ENCODE peak calls at places on chromosomes 2 and 18, in five cellular contexts. One of them, this sample, is unnamed.

GRCh38 chr2:233822101-233822771 is 32.1 kb downstream of the HJURP start:
- DNase-seq in stimulated activated CD4-positive, alpha-beta T cell treated with anti-CD3 and anti-CD28 coated beads, Interleukin-1b, Interleukin-23, amount 100 ng/mL, for 48 hours: no peak
- DNase-seq in left lung: no peak
- DNase-seq in activated CD8-positive, alpha-beta memory T cell treated with anti-CD3 and anti-CD28 coated beads for 24 hours: peak; percentile 46
- DNase-seq in lower leg skin: peak; percentile 74
- DNase-seq in this sample: peak; percentile 42

GRCh38 chr2:119678021-119678656 is 862 bp upstream of the TMEM177 start:
- DNase-seq in left lung: no peak
- DNase-seq in stimulated activated CD4-positive, alpha-beta T cell treated with anti-CD3 and anti-CD28 coated beads, Interleukin-1b, Interleukin-23, amount 100 ng/mL, for 48 hours: no peak
- DNase-seq in lower leg skin: peak; percentile 74
- DNase-seq in activated CD8-positive, alpha-beta memory T cell treated with anti-CD3 and anti-CD28 coated beads for 24 hours: peak; percentile 61
- DNase-seq in this sample: no peak

GRCh38 chr18:21327101-21327500 is 85.1 kb downstream of the GREB1L start:
- DNase-seq in lower leg skin: no peak
- DNase-seq in stimulated activated CD4-positive, alpha-beta T cell treated with anti-CD3 and anti-CD28 coated beads, Interleukin-1b, Interleukin-23, amount 100 ng/mL, for 48 hours: no peak
- DNase-seq in activated CD8-positive, alpha-beta memory T cell treated with anti-CD3 and anti-CD28 coated beads for 24 hours: no peak
- DNase-seq in left lung: no peak
- DNase-seq in this sample: no peak

GRCh38 chr18:30987479-30988241 is 54.9 kb downstream of the DSC3 start:
- DNase-seq in left lung: no peak
- DNase-seq in lower leg skin: peak; percentile 89
- DNase-seq in stimulated activated CD4-positive, alpha-beta T cell treated with anti-CD3 and anti-CD28 coated beads, Interleukin-1b, Interleukin-23, amount 100 ng/mL, for 48 hours: no peak
- DNase-seq in activated CD8-positive, alpha-beta memory T cell treated with anti-CD3 and anti-CD28 coated beads for 24 hours: no peak
- DNase-seq in this sample: no peak

GRCh38 chr2:236590846-236591245 is 21.2 kb downstream of the ACKR3 start:
- DNase-seq in stimulated activated CD4-positive, alpha-beta T cell treated with anti-CD3 and anti-CD28 coated beads, Interleukin-1b, Interleukin-23, amount 100 ng/mL, for 48 hours: no peak
- DNase-seq in activated CD8-positive, alpha-beta memory T cell treated with anti-CD3 and anti-CD28 coated beads for 24 hours: no peak
- DNase-seq in lower leg skin: no peak
- DNase-seq in left lung: no peak
- DNase-seq in this sample: no peak

GRCh38 chr2:200725620-200726019 is 86.1 kb upstream of the BZW1 start:
- DNase-seq in left lung: no peak
- DNase-seq in stimulated activated CD4-positive, alpha-beta T cell treated with anti-CD3 and anti-CD28 coated beads, Interleukin-1b, Interleukin-23, amount 100 ng/mL, for 48 hours: no peak
- DNase-seq in lower leg skin: no peak
- DNase-seq in activated CD8-positive, alpha-beta memory T cell treated with anti-CD3 and anti-CD28 coated beads for 24 hours: no peak
- DNase-seq in this sample: no peak

GRCh38 chr2:73981081-73981968 is 3.4 kb upstream of the TET3 start:
- DNase-seq in activated CD8-positive, alpha-beta memory T cell treated with anti-CD3 and anti-CD28 coated beads for 24 hours: peak; percentile 74
- DNase-seq in stimulated activated CD4-positive, alpha-beta T cell treated with anti-CD3 and anti-CD28 coated beads, Interleukin-1b, Interleukin-23, amount 100 ng/mL, for 48 hours: peak; percentile 55
- DNase-seq in left lung: peak; percentile 92
- DNase-seq in lower leg skin: peak; percentile 89
- DNase-seq in this sample: peak; percentile 66

GRCh38 chr2:112692496-112692911 is 28.3 kb upstream of the NT5DC4 start:
- DNase-seq in lower leg skin: peak; percentile 87
- DNase-seq in activated CD8-positive, alpha-beta memory T cell treated with anti-CD3 and anti-CD28 coated beads for 24 hours: peak; percentile 70
- DNase-seq in stimulated activated CD4-positive, alpha-beta T cell treated with anti-CD3 and anti-CD28 coated beads, Interleukin-1b, Interleukin-23, amount 100 ng/mL, for 48 hours: peak; percentile 72
- DNase-seq in left lung: peak; percentile 83
- DNase-seq in this sample: peak; percentile 72

GRCh38 chr2:136052374-136053362 is 65.3 kb downstream of the CXCR4 start:
- DNase-seq in left lung: no peak
- DNase-seq in stimulated activated CD4-positive, alpha-beta T cell treated with anti-CD3 and anti-CD28 coated beads, Interleukin-1b, Interleukin-23, amount 100 ng/mL, for 48 hours: peak; percentile 24
- DNase-seq in activated CD8-positive, alpha-beta memory T cell treated with anti-CD3 and anti-CD28 coated beads for 24 hours: no peak
- DNase-seq in lower leg skin: no peak
- DNase-seq in this sample: no peak

GRCh38 chr2:72989770-72990556 is 72.6 kb downstream of the EMX1 start:
- DNase-seq in lower leg skin: peak; percentile 82
- DNase-seq in stimulated activated CD4-positive, alpha-beta T cell treated with anti-CD3 and anti-CD28 coated beads, Interleukin-1b, Interleukin-23, amount 100 ng/mL, for 48 hours: no peak
- DNase-seq in left lung: no peak
- DNase-seq in activated CD8-positive, alpha-beta memory T cell treated with anti-CD3 and anti-CD28 coated beads for 24 hours: peak; percentile 46
- DNase-seq in this sample: peak; percentile 80

GRCh38 chr2:19540739-19541503 is 182.5 kb upstream of the OSR1 start:
- DNase-seq in stimulated activated CD4-positive, alpha-beta T cell treated with anti-CD3 and anti-CD28 coated beads, Interleukin-1b, Interleukin-23, amount 100 ng/mL, for 48 hours: no peak
- DNase-seq in left lung: no peak
- DNase-seq in lower leg skin: no peak
- DNase-seq in activated CD8-positive, alpha-beta memory T cell treated with anti-CD3 and anti-CD28 coated beads for 24 hours: no peak
- DNase-seq in this sample: no peak

GRCh38 chr2:201779996-201780673 is 598 bp downstream of the ALS2 start:
- DNase-seq in activated CD8-positive, alpha-beta memory T cell treated with anti-CD3 and anti-CD28 coated beads for 24 hours: no peak
- DNase-seq in lower leg skin: no peak
- DNase-seq in left lung: no peak
- DNase-seq in stimulated activated CD4-positive, alpha-beta T cell treated with anti-CD3 and anti-CD28 coated beads, Interleukin-1b, Interleukin-23, amount 100 ng/mL, for 48 hours: no peak
- DNase-seq in this sample: no peak

GRCh38 chr18:54117853-54118773 is 106.4 kb downstream of the MBD2 start:
- DNase-seq in stimulated activated CD4-positive, alpha-beta T cell treated with anti-CD3 and anti-CD28 coated beads, Interleukin-1b, Interleukin-23, amount 100 ng/mL, for 48 hours: no peak
- DNase-seq in lower leg skin: no peak
- DNase-seq in left lung: no peak
- DNase-seq in activated CD8-positive, alpha-beta memory T cell treated with anti-CD3 and anti-CD28 coated beads for 24 hours: no peak
- DNase-seq in this sample: no peak

GRCh38 chr2:113842919-113843736 is 46.8 kb upstream of the ACTR3 start:
- DNase-seq in left lung: no peak
- DNase-seq in activated CD8-positive, alpha-beta memory T cell treated with anti-CD3 and anti-CD28 coated beads for 24 hours: no peak
- DNase-seq in stimulated activated CD4-positive, alpha-beta T cell treated with anti-CD3 and anti-CD28 coated beads, Interleukin-1b, Interleukin-23, amount 100 ng/mL, for 48 hours: no peak
- DNase-seq in lower leg skin: no peak
- DNase-seq in this sample: no peak

GRCh38 chr2:195961873-195962272 is 106.8 kb downstream of the DNAH7 start:
- DNase-seq in lower leg skin: no peak
- DNase-seq in left lung: no peak
- DNase-seq in activated CD8-positive, alpha-beta memory T cell treated with anti-CD3 and anti-CD28 coated beads for 24 hours: no peak
- DNase-seq in stimulated activated CD4-positive, alpha-beta T cell treated with anti-CD3 and anti-CD28 coated beads, Interleukin-1b, Interleukin-23, amount 100 ng/mL, for 48 hours: no peak
- DNase-seq in this sample: no peak

GRCh38 chr2:174243812-174244211 is 4.5 kb downstream of the OLA1 start:
- DNase-seq in stimulated activated CD4-positive, alpha-beta T cell treated with anti-CD3 and anti-CD28 coated beads, Interleukin-1b, Interleukin-23, amount 100 ng/mL, for 48 hours: no peak
- DNase-seq in left lung: no peak
- DNase-seq in lower leg skin: no peak
- DNase-seq in activated CD8-positive, alpha-beta memory T cell treated with anti-CD3 and anti-CD28 coated beads for 24 hours: no peak
- DNase-seq in this sample: no peak

GRCh38 chr2:72147971-72148369 is 308 bp upstream of the CYP26B1 start:
- DNase-seq in lower leg skin: no peak
- DNase-seq in activated CD8-positive, alpha-beta memory T cell treated with anti-CD3 and anti-CD28 coated beads for 24 hours: peak; percentile 47
- DNase-seq in left lung: no peak
- DNase-seq in stimulated activated CD4-positive, alpha-beta T cell treated with anti-CD3 and anti-CD28 coated beads, Interleukin-1b, Interleukin-23, amount 100 ng/mL, for 48 hours: no peak
- DNase-seq in this sample: no peak

GRCh38 chr18:77054606-77055428 is 77.8 kb downstream of the MBP start:
- DNase-seq in stimulated activated CD4-positive, alpha-beta T cell treated with anti-CD3 and anti-CD28 coated beads, Interleukin-1b, Interleukin-23, amount 100 ng/mL, for 48 hours: peak; percentile 84
- DNase-seq in lower leg skin: peak; percentile 93
- DNase-seq in activated CD8-positive, alpha-beta memory T cell treated with anti-CD3 and anti-CD28 coated beads for 24 hours: peak; percentile 86
- DNase-seq in left lung: peak; percentile 93
- DNase-seq in this sample: peak; percentile 89

GRCh38 chr18:3791258-3791657 is 341.3 kb downstream of the TGIF1 start:
- DNase-seq in left lung: no peak
- DNase-seq in stimulated activated CD4-positive, alpha-beta T cell treated with anti-CD3 and anti-CD28 coated beads, Interleukin-1b, Interleukin-23, amount 100 ng/mL, for 48 hours: no peak
- DNase-seq in lower leg skin: no peak
- DNase-seq in activated CD8-positive, alpha-beta memory T cell treated with anti-CD3 and anti-CD28 coated beads for 24 hours: no peak
- DNase-seq in this sample: no peak

GRCh38 chr18:62105373-62105772 is 81.5 kb downstream of the PIGN start:
- DNase-seq in left lung: no peak
- DNase-seq in stimulated activated CD4-positive, alpha-beta T cell treated with anti-CD3 and anti-CD28 coated beads, Interleukin-1b, Interleukin-23, amount 100 ng/mL, for 48 hours: no peak
- DNase-seq in activated CD8-positive, alpha-beta memory T cell treated with anti-CD3 and anti-CD28 coated beads for 24 hours: no peak
- DNase-seq in lower leg skin: no peak
- DNase-seq in this sample: no peak

GRCh38 chr2:45089554-45090261 is 80.5 kb upstream of the SIX2 start:
- DNase-seq in left lung: no peak
- DNase-seq in activated CD8-positive, alpha-beta memory T cell treated with anti-CD3 and anti-CD28 coated beads for 24 hours: no peak
- DNase-seq in lower leg skin: no peak
- DNase-seq in stimulated activated CD4-positive, alpha-beta T cell treated with anti-CD3 and anti-CD28 coated beads, Interleukin-1b, Interleukin-23, amount 100 ng/mL, for 48 hours: no peak
- DNase-seq in this sample: no peak

GRCh38 chr18:44742741-44743311 is 62.1 kb downstream of the SETBP1 start:
- DNase-seq in activated CD8-positive, alpha-beta memory T cell treated with anti-CD3 and anti-CD28 coated beads for 24 hours: no peak
- DNase-seq in lower leg skin: no peak
- DNase-seq in stimulated activated CD4-positive, alpha-beta T cell treated with anti-CD3 and anti-CD28 coated beads, Interleukin-1b, Interleukin-23, amount 100 ng/mL, for 48 hours: no peak
- DNase-seq in left lung: no peak
- DNase-seq in this sample: no peak

This sample was measured in aorta.